ENCODE peak calls at places on chromosomes 3 and 15, in four cellular contexts. Y is GM12891, Z is ovary, V is heart left ventricle. T is an unnamed sample.

GRCh38 chr3:188164248-188164687 is 10.3 kb downstream of the LPP start:
- DNase-seq in Y (no peak), Z (no peak), V (no peak), T (no peak)

GRCh38 chr15:41001524-41001923 is 48.3 kb downstream of the CHAC1 start:
- DNase-seq in Y (no peak), Z (no peak), V (no peak), T (no peak)

GRCh38 chr3:124861041-124861440 is 26.1 kb downstream of the ITGB5 start:
- DNase-seq in Y (no peak), Z (no peak), V (no peak), T (no peak)

GRCh38 chr3:124281453-124282316 is 289.8 kb upstream of the ROPN1 start:
- DNase-seq in Y (no peak), Z (no peak), V (no peak), T (no peak)

GRCh38 chr3:35777563-35777962 is 138.2 kb downstream of the ARPP21 start:
- DNase-seq in Y (no peak), Z (no peak), V (no peak), T (no peak)

GRCh38 chr3:179971280-179971679 is 65.5 kb downstream of the PEX5L start:
- DNase-seq in Y (no peak), Z (no peak), V (no peak), T (no peak)

GRCh38 chr3:126100216-126100615 is 16.3 kb upstream of the SLC41A3 start:
- DNase-seq in Y (no peak), Z (no peak), V (no peak), T (no peak)

GRCh38 chr3:159787191-159787590 is 201.4 kb upstream of the IL12A start:
- DNase-seq in Y (no peak), Z (no peak), V (no peak), T (no peak)

GRCh38 chr3:42071720-42072582 is 19.2 kb upstream of the TRAK1 start:
- DNase-seq in Y (no peak), Z (peak; percentile 38), V (peak; percentile 85), T (no peak)

GRCh38 chr3:30578986-30579579 is 27.3 kb upstream of the TGFBR2 start:
- DNase-seq in Y (no peak), Z (no peak), V (no peak), T (no peak)

GRCh38 chr15:85979929-85980328 is 99.7 kb upstream of the AGBL1 start:
- DNase-seq in Y (no peak), Z (no peak), V (no peak), T (no peak)

GRCh38 chr3:170740285-170740684 is 129.7 kb downstream of the RPL22L1 start:
- DNase-seq in Y (no peak), Z (no peak), V (no peak), T (no peak)

GRCh38 chr3:40677749-40678148 is 153.0 kb downstream of the ZNF621 start:
- DNase-seq in Y (no peak), Z (no peak), V (no peak), T (no peak)

GRCh38 chr3:60102154-60102553 is 1052.3 kb upstream of the CFAP20DC start:
- DNase-seq in Y (no peak), Z (no peak), V (no peak), T (no peak)

GRCh38 chr3:98073486-98073885 is 13.5 kb upstream of the OR5AC2 start:
- DNase-seq in Y (no peak), Z (no peak), V (no peak), T (no peak)

GRCh38 chr3:40387895-40388254 is 891 bp downstream of the ENTPD3 start:
- DNase-seq in Y (no peak), Z (no peak), V (no peak), T (no peak)

GRCh38 chr15:39623550-39623931 is 42.7 kb downstream of the THBS1 start:
- DNase-seq in Y (no peak), Z (no peak), V (no peak), T (no peak)

GRCh38 chr15:43912991-43913927 is 86.5 kb downstream of the WDR76 start:
- DNase-seq in Y (no peak), Z (peak; percentile 19), V (peak; percentile 49), T (no peak)
- TF ChIP-seq POLR2A in Y (no peak), Z (no peak), V (no peak), T (no peak)

DNA sequence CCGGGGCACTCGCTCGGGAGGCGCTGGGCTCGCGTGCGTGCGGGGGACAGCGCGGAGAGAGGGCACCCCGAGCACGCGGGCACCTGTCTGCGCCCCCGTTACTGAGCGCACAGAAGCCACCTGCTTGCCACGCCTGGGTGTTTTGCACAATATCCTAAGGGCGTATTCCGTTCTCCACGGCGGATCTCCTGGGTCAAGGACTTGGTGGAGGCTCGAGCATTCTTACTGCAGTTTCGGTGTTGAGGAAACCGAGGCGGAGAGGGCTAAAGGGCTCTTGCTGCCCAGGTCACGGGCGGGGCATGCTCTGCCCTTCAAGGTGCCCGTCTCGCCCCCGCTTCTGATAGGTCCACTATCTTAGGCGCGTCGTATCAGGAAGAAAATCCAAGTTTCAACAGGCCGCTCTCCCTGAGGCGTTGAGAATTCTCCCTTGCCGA is 526 bp downstream of the GPD1L start:
- DNase-seq in Y (peak; percentile 12), Z (peak; percentile 38), V (peak; percentile 62), T (no peak)
- TF ChIP-seq POLR2A in Y (no peak), Z (no peak), V (no peak), T (no peak)

GRCh38 chr3:190306026-190306425 is 16.2 kb downstream of the CLDN1 start:
- DNase-seq in Y (no peak), Z (no peak), V (no peak), T (no peak)

GRCh38 chr3:190307164-190307545 is 15.1 kb downstream of the CLDN1 start:
- DNase-seq in Y (no peak), Z (no peak), V (no peak), T (no peak)

GRCh38 chr3:190308154-190308553 is 14.1 kb downstream of the CLDN1 start:
- DNase-seq in Y (no peak), Z (no peak), V (no peak), T (no peak)

GRCh38 chr3:190305406-190305805 is 16.8 kb downstream of the CLDN1 start:
- DNase-seq in Y (no peak), Z (no peak), V (no peak), T (no peak)

GRCh38 chr3:190306513-190307163 is 15.6 kb downstream of the CLDN1 start:
- DNase-seq in Y (no peak), Z (no peak), V (no peak), T (no peak)
- TF ChIP-seq POLR2A in Y (no peak), Z (no peak), V (no peak), T (no peak)

GRCh38 chr3:138594150-138594934 is at the start of gene CEP70:
- DNase-seq in Y (peak; percentile 53), Z (peak; percentile 96), V (peak; percentile 96), T (peak; percentile 44)
- TF ChIP-seq POLR2A in Y (no peak), Z (peak; percentile 96), V (peak; percentile 87), T (no peak)

GRCh38 chr3:52200981-52201679 is 3.2 kb downstream of the ALAS1 start:
- DNase-seq in Y (no peak), Z (no peak), V (no peak), T (no peak)

GRCh38 chr3:52205727-52206372 is 7.9 kb downstream of the ALAS1 start:
- DNase-seq in Y (no peak), Z (no peak), V (no peak), T (no peak)

GRCh38 chr3:52203701-52204100 is 5.7 kb downstream of the ALAS1 start:
- DNase-seq in Y (no peak), Z (no peak), V (no peak), T (no peak)

GRCh38 chr3:52202384-52203077 is 4.6 kb downstream of the ALAS1 start:
- DNase-seq in Y (no peak), Z (no peak), V (no peak), T (no peak)

DNA sequence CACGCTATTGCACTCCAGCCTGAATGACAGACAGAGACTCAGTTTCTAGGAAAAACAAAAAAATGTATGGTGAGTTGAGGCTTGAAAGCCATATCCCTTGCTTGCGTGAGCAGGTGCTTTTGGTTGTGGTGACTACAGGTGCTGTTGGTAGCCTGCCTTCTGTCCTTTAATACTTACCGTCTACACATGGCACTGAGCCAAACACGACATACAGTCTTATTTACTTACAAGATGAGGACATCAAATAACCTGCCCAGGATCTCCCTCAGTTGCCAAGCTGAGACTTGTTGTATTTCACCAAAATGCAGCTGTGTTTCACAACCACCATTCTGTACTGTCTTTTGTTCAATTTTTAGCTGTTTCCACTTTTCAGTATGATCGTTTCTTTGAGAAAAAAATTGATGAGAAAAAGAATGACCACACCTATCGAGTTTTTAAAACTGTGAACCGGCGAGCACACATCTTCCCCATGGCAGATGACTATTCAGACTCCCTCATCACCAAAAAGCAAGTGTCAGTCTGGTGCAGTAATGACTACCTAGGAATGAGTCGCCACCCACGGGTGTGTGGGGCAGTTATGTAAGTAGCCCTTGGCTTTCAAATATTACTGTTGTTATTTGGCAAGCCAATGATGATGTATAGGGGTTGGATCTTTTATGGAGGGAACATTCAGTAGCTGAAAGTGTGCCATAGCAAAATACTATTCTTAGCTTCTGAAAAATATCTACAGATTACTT is 6.5 kb downstream of the ALAS1 start:
- DNase-seq in Y (no peak), Z (no peak), V (no peak), T (no peak)
- TF ChIP-seq POLR2A in Y (no peak), Z (no peak), V (no peak), T (no peak)

GRCh38 chr3:134486577-134487041 is 752 bp downstream of the CEP63 start:
- DNase-seq in Y (no peak), Z (no peak), V (no peak), T (no peak)

GRCh38 chr3:134483195-134483890 is 2.4 kb downstream of the ANAPC13 start:
- DNase-seq in Y (no peak), Z (no peak), V (no peak), T (no peak)

GRCh38 chr3:134485075-134485536 is 679 bp downstream of the ANAPC13 start:
- DNase-seq in Y (no peak), Z (peak; percentile 24), V (peak; percentile 37), T (peak; percentile 31)

GRCh38 chr3:134487406-134487805 is 1.5 kb downstream of the CEP63 start:
- DNase-seq in Y (peak; percentile 23), Z (no peak), V (no peak), T (peak; percentile 16)

DNA sequence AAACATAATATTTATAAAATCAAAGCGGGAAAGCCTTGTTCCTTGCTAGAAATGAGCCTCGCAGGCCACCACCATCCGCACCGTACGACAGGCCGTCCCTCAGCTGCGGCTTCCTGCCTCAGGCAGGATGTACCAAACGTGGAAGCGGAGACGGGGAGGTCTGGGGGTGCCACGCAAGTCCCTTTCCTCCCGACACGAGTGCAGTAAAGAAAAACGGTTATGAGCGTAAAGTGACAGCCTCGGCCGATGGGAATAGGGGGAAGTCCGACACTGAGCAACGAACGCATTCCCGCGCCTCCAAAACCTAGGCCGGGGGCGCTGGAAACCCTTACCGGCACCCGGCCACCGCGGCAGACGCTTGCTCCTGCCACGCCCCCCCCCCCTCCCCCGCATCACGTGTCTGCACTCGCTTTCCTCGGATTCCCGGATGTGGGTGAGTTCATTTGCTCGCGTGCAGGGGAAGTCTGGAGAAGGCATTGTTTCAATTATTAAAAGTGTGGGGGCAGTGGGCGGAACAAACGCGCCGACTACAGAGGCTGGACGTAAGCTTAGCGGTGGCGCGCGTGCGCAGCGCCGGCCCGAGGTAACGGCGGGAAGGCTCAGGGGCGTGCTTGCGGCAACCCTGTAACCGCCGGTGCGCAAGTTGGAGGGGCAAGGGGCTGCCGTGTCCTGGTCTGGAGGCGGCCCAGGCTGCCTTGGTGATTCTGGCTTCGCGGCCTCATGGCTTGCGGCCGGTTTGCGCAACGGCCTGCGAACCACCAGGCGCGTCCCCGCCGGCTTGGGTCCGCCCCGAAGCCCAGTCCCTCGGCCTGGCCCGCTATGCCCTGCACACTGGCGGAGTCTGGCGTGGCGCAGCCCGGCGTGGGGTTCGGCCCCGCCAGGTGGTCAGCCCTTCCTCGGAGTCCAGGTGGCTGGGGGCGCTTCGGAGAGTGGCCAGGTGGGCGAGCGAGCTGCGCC is at the start of the genes ANAPC13 and CEP63:
- DNase-seq in Y (peak; percentile 79), Z (peak; percentile 92), V (peak; percentile 96), T (peak; percentile 79)
- TF ChIP-seq POLR2A in Y (peak; percentile 58), Z (peak; percentile 69), V (no peak), T (peak; percentile 82)

GRCh38 chr3:70526966-70527515 is 214.6 kb upstream of the MDFIC2 start:
- DNase-seq in Y (no peak), Z (no peak), V (no peak), T (no peak)
- TF ChIP-seq POLR2A in Y (no peak), Z (no peak), V (no peak), T (no peak)

T was measured in GM12892.